ENCODE peak calls at places on chromosomes 11 and 22, in five cellular contexts. R is heart right ventricle; B is A673; Q is CD8-positive, alpha-beta T cell; H is coronary artery. K is an unnamed sample.

GRCh38 chr22:35327690-35328471 is 28.2 kb downstream of the TOM1 start:
- DNase-seq in R (no peak), B (no peak), Q (no peak), H (no peak), K (no peak)

GRCh38 chr22:49925525-49926128 is 7.2 kb downstream of the CRELD2 start:
- DNase-seq in R (no peak), B (no peak), Q (peak), H (no peak), K (no peak)

GRCh38 chr11:3011891-3012885 is 20.1 kb upstream of the NAP1L4 start:
- DNase-seq in R (no peak), B (no peak), Q (no peak), H (no peak), K (no peak)

GRCh38 chr22:38110863-38111852 is 674 bp upstream of the BAIAP2L2 start:
- DNase-seq in R (no peak), B (no peak), Q (no peak), H (no peak), K (no peak)

GRCh38 chr22:36365020-36365411 is 22.8 kb downstream of the MYH9 start:
- DNase-seq in R (peak), B (peak), Q (peak), H (peak), K (no peak)

GRCh38 chr11:77505956-77506355 is 32.1 kb upstream of the PAK1 start:
- DNase-seq in R (no peak), B (no peak), Q (no peak), H (no peak), K (no peak)

GRCh38 chr11:66745356-66746235 is 16.6 kb upstream of the SPTBN2 start:
- DNase-seq in R (no peak), B (no peak), Q (peak), H (no peak), K (no peak)

GRCh38 chr11:115919341-115920086 is 415.3 kb upstream of the CADM1 start:
- DNase-seq in R (no peak), B (peak), Q (no peak), H (no peak), K (no peak)

GRCh38 chr11:17477084-17477333 is 364 bp upstream of the ABCC8 start:
- DNase-seq in R (no peak), B (no peak), Q (no peak), H (no peak), K (no peak)

GRCh38 chr22:31683181-31684105 is 21.4 kb upstream of the PISD start:
- DNase-seq in R (no peak), B (no peak), Q (no peak), H (no peak), K (no peak)

GRCh38 chr11:61797263-61797944 is 4.7 kb downstream of the FEN1 start:
- DNase-seq in R (peak), B (peak), Q (peak), H (no peak), K (peak)

GRCh38 chr11:124473476-124473875 is 28.0 kb upstream of the OR8B8 start:
- DNase-seq in R (no peak), B (no peak), Q (no peak), H (no peak), K (no peak)

GRCh38 chr22:19986410-19987341 is 29.9 kb downstream of the ARVCF start:
- DNase-seq in R (peak), B (peak), Q (peak), H (peak), K (peak)

GRCh38 chr11:133762538-133762937 is 82.8 kb downstream of the SPATA19 start:
- DNase-seq in R (no peak), B (no peak), Q (no peak), H (no peak), K (no peak)

GRCh38 chr11:7606496-7606895 is 66.8 kb downstream of the CYB5R2 start:
- DNase-seq in R (no peak), B (no peak), Q (no peak), H (no peak), K (no peak)

GRCh38 chr22:46036558-46037408 is 59.8 kb upstream of the WNT7B start:
- DNase-seq in R (no peak), B (peak), Q (peak), H (peak), K (no peak)

GRCh38 chr11:86799680-86800075 is 664 bp upstream of the PRSS23 start:
- DNase-seq in R (no peak), B (no peak), Q (no peak), H (no peak), K (no peak)
- H3K27ac ChIP-seq in R (peak), B (peak), Q (no peak), H (peak), K (peak)

GRCh38 chr11:40293655-40294342 is 1165.7 kb downstream of the LRRC4C start:
- DNase-seq in R (peak), B (peak), Q (no peak), H (peak), K (peak)
- TF ChIP-seq CTCF in R (peak), B (peak), Q (peak), H (peak), K (peak)

DNA sequence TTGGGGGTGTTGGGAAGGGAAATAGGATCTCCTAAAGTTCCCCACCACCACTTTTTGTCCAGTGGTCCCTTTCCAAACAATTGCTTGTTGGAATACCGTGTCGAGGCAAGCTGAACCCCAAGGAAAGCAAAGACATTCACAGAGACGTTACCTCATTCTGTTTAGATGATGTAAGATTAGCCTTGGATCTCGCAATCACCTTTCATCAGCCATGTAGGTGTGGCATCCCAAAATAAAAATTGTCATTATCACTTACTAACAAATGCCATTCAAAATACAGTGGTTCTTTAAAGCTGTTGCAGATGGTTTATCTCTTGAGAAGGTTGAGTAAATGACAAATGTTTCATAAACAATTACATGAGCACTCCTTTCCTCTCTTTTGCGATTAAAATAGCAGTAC is 86.5 kb upstream of the SLC25A18 start:
- DNase-seq in R (no peak), B (peak), Q (no peak), H (no peak), K (no peak)
- H3K4me3 ChIP-seq in R (peak), B (peak), Q (no peak), H (peak), K (no peak)

GRCh38 chr11:44607324-44607962 is 42.0 kb downstream of the CD82 start:
- DNase-seq in R (no peak), B (no peak), Q (no peak), H (no peak), K (no peak)
- H3K27ac ChIP-seq in R (no peak), B (no peak), Q (no peak), H (peak), K (no peak)

GRCh38 chr11:112086422-112087191 is at the start of the genes SDHD and TIMM8B:
- DNase-seq in R (peak), B (peak), Q (peak), H (peak), K (peak)
- TF ChIP-seq CTCF in R (no peak), B (peak), Q (no peak), H (no peak), K (peak)

DNA sequence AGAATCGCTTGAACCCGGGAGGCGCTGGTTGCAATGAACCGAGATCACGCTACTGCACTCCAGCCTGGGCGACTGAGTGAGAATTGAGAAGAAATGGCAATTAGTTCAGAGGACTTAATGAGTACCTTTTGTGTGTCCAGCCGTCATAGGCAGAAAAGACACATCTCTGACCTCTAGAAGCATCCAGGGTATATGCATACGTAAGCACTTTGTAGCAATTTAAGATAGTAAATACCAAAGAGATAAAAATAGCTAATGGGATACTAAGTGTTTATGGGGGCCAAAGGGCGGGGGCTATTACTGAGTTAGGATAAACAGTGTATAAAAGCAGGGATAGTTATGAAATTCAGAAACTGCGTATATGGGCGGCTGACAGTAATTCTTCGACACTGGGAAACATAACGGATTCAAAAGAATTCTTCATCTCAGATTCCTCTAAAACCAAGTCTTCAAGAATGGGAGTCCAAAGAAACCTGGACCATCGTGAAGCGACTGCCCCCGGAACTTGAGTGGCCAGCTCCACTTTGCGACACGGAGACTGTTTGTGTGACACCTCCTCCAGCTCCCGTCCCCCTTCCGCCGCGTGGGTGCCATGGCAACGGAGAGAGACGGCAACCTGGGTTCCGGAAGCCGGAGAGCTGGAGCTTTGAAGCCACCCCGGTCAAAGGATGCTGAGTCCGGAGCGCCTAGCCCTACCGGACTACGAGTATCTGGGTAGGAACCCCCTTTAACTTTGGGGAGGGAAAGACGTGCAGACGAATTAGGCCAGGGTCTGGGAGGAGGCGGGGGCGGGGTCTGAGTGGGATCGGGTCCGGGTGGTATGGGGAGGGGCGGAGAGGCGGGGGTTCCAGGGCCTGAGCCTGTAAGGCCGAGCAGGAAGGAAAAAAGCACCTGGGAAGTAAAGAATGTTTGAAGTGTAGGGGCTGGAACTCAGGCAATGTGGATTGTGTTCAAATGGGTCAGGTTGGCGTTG is at the start of gene CSTPP1:
- DNase-seq in R (peak), B (peak), Q (peak), H (peak), K (peak)
- H3K4me3 ChIP-seq in R (peak), B (peak), Q (peak), H (peak), K (peak)

GRCh38 chr11:74018331-74019005 is 9.6 kb upstream of the UCP3 start:
- DNase-seq in R (peak), B (no peak), Q (no peak), H (peak), K (peak)
- H3K27ac ChIP-seq in R (peak), B (no peak), Q (no peak), H (peak), K (peak)

GRCh38 chr11:121240650-121241299 is 51.8 kb upstream of the SC5D start:
- DNase-seq in R (no peak), B (peak), Q (no peak), H (no peak), K (no peak)
- TF ChIP-seq CTCF in R (no peak), B (no peak), Q (no peak), H (no peak), K (no peak)

K was measured in dorsolateral prefrontal cortex.